ENCODE peak calls at places on chromosome X, in ten cellular contexts. One of them, this sample, is unnamed.

GRCh38 chrX:30230395-30230794 is at the start of gene MAGEB3:
- DNase-seq in activated T-helper 1 cell treated with anti-CD3 and anti-CD28 coated beads, Interleukin-2, amount 50 U/mL, for 16 hours: no peak
- DNase-seq in cerebellum: no peak
- DNase-seq in ecto neural progenitor cell: no peak
- DNase-seq in activated CD8-positive, alpha-beta memory T cell treated with anti-CD3 and anti-CD28 coated beads for 48 hours: no peak
- DNase-seq in posterior cingulate gyrus: no peak
- DNase-seq in suprapubic skin: no peak
- DNase-seq in HFF-Myc: no peak
- DNase-seq in left ventricle myocardium inferior: no peak
- DNase-seq in uterus: no peak
- DNase-seq in this sample: no peak

GRCh38 chrX:119573840-119574393 is 446 bp upstream of the UBE2A start:
- DNase-seq in activated T-helper 1 cell treated with anti-CD3 and anti-CD28 coated beads, Interleukin-2, amount 50 U/mL, for 16 hours: no peak
- DNase-seq in cerebellum: peak; percentile 15
- DNase-seq in ecto neural progenitor cell: peak; percentile 46
- DNase-seq in activated CD8-positive, alpha-beta memory T cell treated with anti-CD3 and anti-CD28 coated beads for 48 hours: no peak
- DNase-seq in posterior cingulate gyrus: peak; percentile 7
- DNase-seq in suprapubic skin: peak; percentile 76
- DNase-seq in HFF-Myc: no peak
- DNase-seq in left ventricle myocardium inferior: peak; percentile 17
- DNase-seq in uterus: peak; percentile 32
- DNase-seq in this sample: no peak

GRCh38 chrX:130654409-130654970 is 248.5 kb downstream of the ENOX2 start:
- DNase-seq in activated T-helper 1 cell treated with anti-CD3 and anti-CD28 coated beads, Interleukin-2, amount 50 U/mL, for 16 hours: no peak
- DNase-seq in cerebellum: no peak
- DNase-seq in ecto neural progenitor cell: no peak
- DNase-seq in activated CD8-positive, alpha-beta memory T cell treated with anti-CD3 and anti-CD28 coated beads for 48 hours: no peak
- DNase-seq in posterior cingulate gyrus: no peak
- DNase-seq in suprapubic skin: no peak
- DNase-seq in HFF-Myc: no peak
- DNase-seq in left ventricle myocardium inferior: no peak
- DNase-seq in uterus: no peak
- DNase-seq in this sample: no peak

GRCh38 chrX:148593146-148593545 is 92.7 kb downstream of the AFF2 start:
- DNase-seq in activated T-helper 1 cell treated with anti-CD3 and anti-CD28 coated beads, Interleukin-2, amount 50 U/mL, for 16 hours: no peak
- DNase-seq in cerebellum: no peak
- DNase-seq in ecto neural progenitor cell: no peak
- DNase-seq in activated CD8-positive, alpha-beta memory T cell treated with anti-CD3 and anti-CD28 coated beads for 48 hours: no peak
- DNase-seq in posterior cingulate gyrus: no peak
- DNase-seq in suprapubic skin: no peak
- DNase-seq in HFF-Myc: no peak
- DNase-seq in left ventricle myocardium inferior: no peak
- DNase-seq in uterus: no peak
- DNase-seq in this sample: no peak

GRCh38 chrX:103839404-103839803 is 7.3 kb upstream of the RAB9B start:
- DNase-seq in activated T-helper 1 cell treated with anti-CD3 and anti-CD28 coated beads, Interleukin-2, amount 50 U/mL, for 16 hours: no peak
- DNase-seq in cerebellum: no peak
- DNase-seq in ecto neural progenitor cell: no peak
- DNase-seq in activated CD8-positive, alpha-beta memory T cell treated with anti-CD3 and anti-CD28 coated beads for 48 hours: no peak
- DNase-seq in posterior cingulate gyrus: no peak
- DNase-seq in suprapubic skin: no peak
- DNase-seq in HFF-Myc: no peak
- DNase-seq in left ventricle myocardium inferior: no peak
- DNase-seq in uterus: no peak
- DNase-seq in this sample: no peak

GRCh38 chrX:54029543-54030143 is 14.6 kb downstream of the PHF8 start:
- DNase-seq in activated T-helper 1 cell treated with anti-CD3 and anti-CD28 coated beads, Interleukin-2, amount 50 U/mL, for 16 hours: no peak
- DNase-seq in cerebellum: peak; percentile 2
- DNase-seq in ecto neural progenitor cell: no peak
- DNase-seq in activated CD8-positive, alpha-beta memory T cell treated with anti-CD3 and anti-CD28 coated beads for 48 hours: no peak
- DNase-seq in posterior cingulate gyrus: no peak
- DNase-seq in suprapubic skin: no peak
- DNase-seq in HFF-Myc: no peak
- DNase-seq in left ventricle myocardium inferior: no peak
- DNase-seq in uterus: no peak
- DNase-seq in this sample: no peak

GRCh38 chrX:13471269-13471668 is 98.1 kb upstream of the EGFL6 start:
- DNase-seq in activated T-helper 1 cell treated with anti-CD3 and anti-CD28 coated beads, Interleukin-2, amount 50 U/mL, for 16 hours: no peak
- DNase-seq in cerebellum: peak; percentile 8
- DNase-seq in ecto neural progenitor cell: peak; percentile 54
- DNase-seq in activated CD8-positive, alpha-beta memory T cell treated with anti-CD3 and anti-CD28 coated beads for 48 hours: no peak
- DNase-seq in posterior cingulate gyrus: no peak
- DNase-seq in suprapubic skin: no peak
- DNase-seq in HFF-Myc: no peak
- DNase-seq in left ventricle myocardium inferior: no peak
- DNase-seq in uterus: no peak
- DNase-seq in this sample: no peak

GRCh38 chrX:27057883-27058282 is 405.3 kb downstream of the PPP4R3C start:
- DNase-seq in activated T-helper 1 cell treated with anti-CD3 and anti-CD28 coated beads, Interleukin-2, amount 50 U/mL, for 16 hours: no peak
- DNase-seq in cerebellum: no peak
- DNase-seq in ecto neural progenitor cell: no peak
- DNase-seq in activated CD8-positive, alpha-beta memory T cell treated with anti-CD3 and anti-CD28 coated beads for 48 hours: no peak
- DNase-seq in posterior cingulate gyrus: no peak
- DNase-seq in suprapubic skin: no peak
- DNase-seq in HFF-Myc: no peak
- DNase-seq in left ventricle myocardium inferior: no peak
- DNase-seq in uterus: no peak
- DNase-seq in this sample: no peak

GRCh38 chrX:36983831-36984230 is 24.3 kb upstream of the FAM47C start:
- DNase-seq in activated T-helper 1 cell treated with anti-CD3 and anti-CD28 coated beads, Interleukin-2, amount 50 U/mL, for 16 hours: no peak
- DNase-seq in cerebellum: no peak
- DNase-seq in ecto neural progenitor cell: no peak
- DNase-seq in activated CD8-positive, alpha-beta memory T cell treated with anti-CD3 and anti-CD28 coated beads for 48 hours: no peak
- DNase-seq in posterior cingulate gyrus: no peak
- DNase-seq in suprapubic skin: no peak
- DNase-seq in HFF-Myc: no peak
- DNase-seq in left ventricle myocardium inferior: no peak
- DNase-seq in uterus: no peak
- DNase-seq in this sample: no peak

GRCh38 chrX:153667931-153668396 is 5.6 kb downstream of the PNCK start:
- DNase-seq in activated T-helper 1 cell treated with anti-CD3 and anti-CD28 coated beads, Interleukin-2, amount 50 U/mL, for 16 hours: peak; percentile 67
- DNase-seq in cerebellum: peak; percentile 84
- DNase-seq in ecto neural progenitor cell: peak; percentile 82
- DNase-seq in activated CD8-positive, alpha-beta memory T cell treated with anti-CD3 and anti-CD28 coated beads for 48 hours: peak; percentile 33
- DNase-seq in posterior cingulate gyrus: peak; percentile 90
- DNase-seq in suprapubic skin: peak; percentile 91
- DNase-seq in HFF-Myc: peak; percentile 40
- DNase-seq in left ventricle myocardium inferior: peak; percentile 81
- DNase-seq in uterus: peak; percentile 70
- DNase-seq in this sample: peak; percentile 35

GRCh38 chrX:153763298-153763932 is 634 bp upstream of the PLXNB3 start:
- DNase-seq in activated T-helper 1 cell treated with anti-CD3 and anti-CD28 coated beads, Interleukin-2, amount 50 U/mL, for 16 hours: no peak
- DNase-seq in cerebellum: no peak
- DNase-seq in ecto neural progenitor cell: no peak
- DNase-seq in activated CD8-positive, alpha-beta memory T cell treated with anti-CD3 and anti-CD28 coated beads for 48 hours: no peak
- DNase-seq in posterior cingulate gyrus: no peak
- DNase-seq in suprapubic skin: no peak
- DNase-seq in HFF-Myc: no peak
- DNase-seq in left ventricle myocardium inferior: no peak
- DNase-seq in uterus: peak; percentile 14
- DNase-seq in this sample: no peak

GRCh38 chrX:108439961-108440696 is 491 bp downstream of the COL4A5 start:
- DNase-seq in activated T-helper 1 cell treated with anti-CD3 and anti-CD28 coated beads, Interleukin-2, amount 50 U/mL, for 16 hours: no peak
- DNase-seq in cerebellum: no peak
- DNase-seq in ecto neural progenitor cell: peak; percentile 61
- DNase-seq in activated CD8-positive, alpha-beta memory T cell treated with anti-CD3 and anti-CD28 coated beads for 48 hours: no peak
- DNase-seq in posterior cingulate gyrus: peak; percentile 9
- DNase-seq in suprapubic skin: no peak
- DNase-seq in HFF-Myc: no peak
- DNase-seq in left ventricle myocardium inferior: no peak
- DNase-seq in uterus: peak; percentile 16
- DNase-seq in this sample: no peak

GRCh38 chrX:1480082-1480785 is 27.5 kb upstream of the ASMTL start:
- DNase-seq in activated T-helper 1 cell treated with anti-CD3 and anti-CD28 coated beads, Interleukin-2, amount 50 U/mL, for 16 hours: no peak
- DNase-seq in cerebellum: no peak
- DNase-seq in ecto neural progenitor cell: peak; percentile 13
- DNase-seq in activated CD8-positive, alpha-beta memory T cell treated with anti-CD3 and anti-CD28 coated beads for 48 hours: no peak
- DNase-seq in posterior cingulate gyrus: no peak
- DNase-seq in suprapubic skin: no peak
- DNase-seq in HFF-Myc: no peak
- DNase-seq in left ventricle myocardium inferior: no peak
- DNase-seq in uterus: no peak
- DNase-seq in this sample: no peak

GRCh38 chrX:2423899-2424298 is 76.9 kb downstream of the DHRSX start:
- DNase-seq in activated T-helper 1 cell treated with anti-CD3 and anti-CD28 coated beads, Interleukin-2, amount 50 U/mL, for 16 hours: no peak
- DNase-seq in cerebellum: no peak
- DNase-seq in ecto neural progenitor cell: no peak
- DNase-seq in activated CD8-positive, alpha-beta memory T cell treated with anti-CD3 and anti-CD28 coated beads for 48 hours: no peak
- DNase-seq in posterior cingulate gyrus: no peak
- DNase-seq in suprapubic skin: peak; percentile 28
- DNase-seq in HFF-Myc: no peak
- DNase-seq in left ventricle myocardium inferior: no peak
- DNase-seq in uterus: no peak
- DNase-seq in this sample: no peak

GRCh38 chrX:133574716-133575115 is 159.4 kb upstream of the GPC4 start:
- DNase-seq in activated T-helper 1 cell treated with anti-CD3 and anti-CD28 coated beads, Interleukin-2, amount 50 U/mL, for 16 hours: no peak
- DNase-seq in cerebellum: no peak
- DNase-seq in ecto neural progenitor cell: no peak
- DNase-seq in activated CD8-positive, alpha-beta memory T cell treated with anti-CD3 and anti-CD28 coated beads for 48 hours: no peak
- DNase-seq in posterior cingulate gyrus: no peak
- DNase-seq in suprapubic skin: no peak
- DNase-seq in HFF-Myc: no peak
- DNase-seq in left ventricle myocardium inferior: no peak
- DNase-seq in uterus: no peak
- DNase-seq in this sample: no peak

GRCh38 chrX:110665636-110666035 is 130.0 kb downstream of the CHRDL1 start:
- DNase-seq in activated T-helper 1 cell treated with anti-CD3 and anti-CD28 coated beads, Interleukin-2, amount 50 U/mL, for 16 hours: no peak
- DNase-seq in cerebellum: peak; percentile 0
- DNase-seq in ecto neural progenitor cell: no peak
- DNase-seq in activated CD8-positive, alpha-beta memory T cell treated with anti-CD3 and anti-CD28 coated beads for 48 hours: no peak
- DNase-seq in posterior cingulate gyrus: peak; percentile 19
- DNase-seq in suprapubic skin: no peak
- DNase-seq in HFF-Myc: peak; percentile 7
- DNase-seq in left ventricle myocardium inferior: peak; percentile 13
- DNase-seq in uterus: no peak
- DNase-seq in this sample: no peak

GRCh38 chrX:80423744-80424143 is 3.5 kb downstream of the TENT5D start:
- DNase-seq in activated T-helper 1 cell treated with anti-CD3 and anti-CD28 coated beads, Interleukin-2, amount 50 U/mL, for 16 hours: no peak
- DNase-seq in cerebellum: no peak
- DNase-seq in ecto neural progenitor cell: no peak
- DNase-seq in activated CD8-positive, alpha-beta memory T cell treated with anti-CD3 and anti-CD28 coated beads for 48 hours: no peak
- DNase-seq in posterior cingulate gyrus: no peak
- DNase-seq in suprapubic skin: no peak
- DNase-seq in HFF-Myc: no peak
- DNase-seq in left ventricle myocardium inferior: no peak
- DNase-seq in uterus: no peak
- DNase-seq in this sample: no peak

GRCh38 chrX:124426824-124427223 is 80.5 kb downstream of the SH2D1A start:
- DNase-seq in activated T-helper 1 cell treated with anti-CD3 and anti-CD28 coated beads, Interleukin-2, amount 50 U/mL, for 16 hours: no peak
- DNase-seq in cerebellum: no peak
- DNase-seq in ecto neural progenitor cell: no peak
- DNase-seq in activated CD8-positive, alpha-beta memory T cell treated with anti-CD3 and anti-CD28 coated beads for 48 hours: no peak
- DNase-seq in posterior cingulate gyrus: no peak
- DNase-seq in suprapubic skin: no peak
- DNase-seq in HFF-Myc: no peak
- DNase-seq in left ventricle myocardium inferior: no peak
- DNase-seq in uterus: no peak
- DNase-seq in this sample: no peak

GRCh38 chrX:79107891-79108718 is 36.4 kb upstream of the GPR174 start:
- DNase-seq in activated T-helper 1 cell treated with anti-CD3 and anti-CD28 coated beads, Interleukin-2, amount 50 U/mL, for 16 hours: no peak
- DNase-seq in cerebellum: no peak
- DNase-seq in ecto neural progenitor cell: no peak
- DNase-seq in activated CD8-positive, alpha-beta memory T cell treated with anti-CD3 and anti-CD28 coated beads for 48 hours: no peak
- DNase-seq in posterior cingulate gyrus: no peak
- DNase-seq in suprapubic skin: no peak
- DNase-seq in HFF-Myc: no peak
- DNase-seq in left ventricle myocardium inferior: no peak
- DNase-seq in uterus: no peak
- DNase-seq in this sample: no peak

GRCh38 chrX:71253253-71254091 is 468 bp downstream of the ZMYM3 start:
- DNase-seq in activated T-helper 1 cell treated with anti-CD3 and anti-CD28 coated beads, Interleukin-2, amount 50 U/mL, for 16 hours: peak; percentile 6
- DNase-seq in cerebellum: peak; percentile 38
- DNase-seq in ecto neural progenitor cell: peak; percentile 67
- DNase-seq in activated CD8-positive, alpha-beta memory T cell treated with anti-CD3 and anti-CD28 coated beads for 48 hours: no peak
- DNase-seq in posterior cingulate gyrus: peak; percentile 36
- DNase-seq in suprapubic skin: no peak
- DNase-seq in HFF-Myc: no peak
- DNase-seq in left ventricle myocardium inferior: peak; percentile 20
- DNase-seq in uterus: peak; percentile 53
- DNase-seq in this sample: no peak

GRCh38 chrX:19879742-19880378 is 7.5 kb downstream of the SH3KBP1 start:
- DNase-seq in activated T-helper 1 cell treated with anti-CD3 and anti-CD28 coated beads, Interleukin-2, amount 50 U/mL, for 16 hours: no peak
- DNase-seq in cerebellum: no peak
- DNase-seq in ecto neural progenitor cell: no peak
- DNase-seq in activated CD8-positive, alpha-beta memory T cell treated with anti-CD3 and anti-CD28 coated beads for 48 hours: no peak
- DNase-seq in posterior cingulate gyrus: no peak
- DNase-seq in suprapubic skin: no peak
- DNase-seq in HFF-Myc: no peak
- DNase-seq in left ventricle myocardium inferior: no peak
- DNase-seq in uterus: no peak
- DNase-seq in this sample: no peak

GRCh38 chrX:48715066-48715465 is 18.5 kb downstream of the SUV39H1 start:
- DNase-seq in activated T-helper 1 cell treated with anti-CD3 and anti-CD28 coated beads, Interleukin-2, amount 50 U/mL, for 16 hours: no peak
- DNase-seq in cerebellum: no peak
- DNase-seq in ecto neural progenitor cell: no peak
- DNase-seq in activated CD8-positive, alpha-beta memory T cell treated with anti-CD3 and anti-CD28 coated beads for 48 hours: no peak
- DNase-seq in posterior cingulate gyrus: no peak
- DNase-seq in suprapubic skin: no peak
- DNase-seq in HFF-Myc: no peak
- DNase-seq in left ventricle myocardium inferior: no peak
- DNase-seq in uterus: no peak
- DNase-seq in this sample: no peak

GRCh38 chrX:3678287-3678686 is 35.2 kb downstream of the PRKX start:
- DNase-seq in activated T-helper 1 cell treated with anti-CD3 and anti-CD28 coated beads, Interleukin-2, amount 50 U/mL, for 16 hours: no peak
- DNase-seq in cerebellum: no peak
- DNase-seq in ecto neural progenitor cell: no peak
- DNase-seq in activated CD8-positive, alpha-beta memory T cell treated with anti-CD3 and anti-CD28 coated beads for 48 hours: no peak
- DNase-seq in posterior cingulate gyrus: no peak
- DNase-seq in suprapubic skin: no peak
- DNase-seq in HFF-Myc: no peak
- DNase-seq in left ventricle myocardium inferior: no peak
- DNase-seq in uterus: no peak
- DNase-seq in this sample: no peak

GRCh38 chrX:132741706-132742105 is 216.7 kb downstream of the HS6ST2 start:
- DNase-seq in activated T-helper 1 cell treated with anti-CD3 and anti-CD28 coated beads, Interleukin-2, amount 50 U/mL, for 16 hours: no peak
- DNase-seq in cerebellum: no peak
- DNase-seq in ecto neural progenitor cell: no peak
- DNase-seq in activated CD8-positive, alpha-beta memory T cell treated with anti-CD3 and anti-CD28 coated beads for 48 hours: no peak
- DNase-seq in posterior cingulate gyrus: no peak
- DNase-seq in suprapubic skin: no peak
- DNase-seq in HFF-Myc: no peak
- DNase-seq in left ventricle myocardium inferior: no peak
- DNase-seq in uterus: no peak
- DNase-seq in this sample: no peak

GRCh38 chrX:154048398-154048797 is 28.7 kb upstream of the IRAK1 start:
- DNase-seq in activated T-helper 1 cell treated with anti-CD3 and anti-CD28 coated beads, Interleukin-2, amount 50 U/mL, for 16 hours: no peak
- DNase-seq in cerebellum: no peak
- DNase-seq in ecto neural progenitor cell: no peak
- DNase-seq in activated CD8-positive, alpha-beta memory T cell treated with anti-CD3 and anti-CD28 coated beads for 48 hours: no peak
- DNase-seq in posterior cingulate gyrus: no peak
- DNase-seq in suprapubic skin: no peak
- DNase-seq in HFF-Myc: no peak
- DNase-seq in left ventricle myocardium inferior: no peak
- DNase-seq in uterus: no peak
- DNase-seq in this sample: no peak

GRCh38 chrX:39309721-39310152 is 508.5 kb downstream of the MID1IP1 start:
- DNase-seq in activated T-helper 1 cell treated with anti-CD3 and anti-CD28 coated beads, Interleukin-2, amount 50 U/mL, for 16 hours: peak; percentile 20
- DNase-seq in cerebellum: no peak
- DNase-seq in ecto neural progenitor cell: no peak
- DNase-seq in activated CD8-positive, alpha-beta memory T cell treated with anti-CD3 and anti-CD28 coated beads for 48 hours: no peak
- DNase-seq in posterior cingulate gyrus: no peak
- DNase-seq in suprapubic skin: no peak
- DNase-seq in HFF-Myc: peak; percentile 2
- DNase-seq in left ventricle myocardium inferior: peak; percentile 18
- DNase-seq in uterus: peak; percentile 41
- DNase-seq in this sample: no peak

GRCh38 chrX:68978211-68978780 is 149.5 kb downstream of the EFNB1 start:
- DNase-seq in activated T-helper 1 cell treated with anti-CD3 and anti-CD28 coated beads, Interleukin-2, amount 50 U/mL, for 16 hours: no peak
- DNase-seq in cerebellum: no peak
- DNase-seq in ecto neural progenitor cell: no peak
- DNase-seq in activated CD8-positive, alpha-beta memory T cell treated with anti-CD3 and anti-CD28 coated beads for 48 hours: no peak
- DNase-seq in posterior cingulate gyrus: no peak
- DNase-seq in suprapubic skin: no peak
- DNase-seq in HFF-Myc: no peak
- DNase-seq in left ventricle myocardium inferior: no peak
- DNase-seq in uterus: no peak
- DNase-seq in this sample: no peak

GRCh38 chrX:72306851-72307645 is 1.3 kb upstream of the CITED1 start:
- DNase-seq in activated T-helper 1 cell treated with anti-CD3 and anti-CD28 coated beads, Interleukin-2, amount 50 U/mL, for 16 hours: no peak
- DNase-seq in cerebellum: peak; percentile 66
- DNase-seq in ecto neural progenitor cell: peak; percentile 71
- DNase-seq in activated CD8-positive, alpha-beta memory T cell treated with anti-CD3 and anti-CD28 coated beads for 48 hours: no peak
- DNase-seq in posterior cingulate gyrus: peak; percentile 39
- DNase-seq in suprapubic skin: peak; percentile 80
- DNase-seq in HFF-Myc: no peak
- DNase-seq in left ventricle myocardium inferior: peak; percentile 46
- DNase-seq in uterus: peak; percentile 39
- DNase-seq in this sample: peak; percentile 14

This sample was measured in caudate nucleus.